ENCODE peak calls at places on chromosome 21, in eight cellular contexts. E is pancreas, S is dorsolateral prefrontal cortex, M is HFF-Myc, N is GM12865, Q is cardiac muscle cell, D is ovary, O is Peyer's patch. R is an unnamed sample.

GRCh38 chr21:43323244-43324005 is 103.5 kb downstream of the SIK1 start:
- DNase-seq in N (no peak), Q (no peak), E (peak), S (peak), M (no peak), O (no peak), D (peak), R (peak)

GRCh38 chr21:22573834-22574233 is 1575.6 kb downstream of the NCAM2 start:
- DNase-seq in E (no peak), O (no peak), S (no peak), M (no peak), Q (no peak), D (no peak), N (no peak), R (no peak)

GRCh38 chr21:43639470-43640178 is 19.7 kb downstream of the HSF2BP start:
- DNase-seq in S (no peak), N (no peak), E (no peak), M (no peak), O (no peak), D (no peak), Q (peak), R (no peak)

GRCh38 chr21:19987671-19988070 is 1010.5 kb upstream of the NCAM2 start:
- DNase-seq in M (no peak), O (no peak), S (no peak), D (no peak), Q (no peak), N (no peak), E (no peak), R (no peak)

GRCh38 chr21:38228115-38228514 is 28.7 kb upstream of the KCNJ15 start:
- DNase-seq in E (peak), N (no peak), M (no peak), O (no peak), D (no peak), S (no peak), Q (no peak), R (no peak)

GRCh38 chr21:38958940-38959685 is 153.4 kb downstream of the ETS2 start:
- DNase-seq in O (no peak), N (no peak), D (no peak), Q (peak), M (no peak), E (no peak), S (no peak), R (no peak)

GRCh38 chr21:39601194-39601940 is 11.4 kb upstream of the B3GALT5 start:
- DNase-seq in M (no peak), N (no peak), Q (no peak), D (no peak), S (no peak), E (no peak), O (no peak), R (no peak)

GRCh38 chr21:39319251-39319756 is 5.9 kb upstream of the BRWD1 start:
- DNase-seq in N (no peak), D (no peak), M (no peak), Q (peak), O (no peak), E (no peak), S (no peak), R (no peak)

GRCh38 chr21:26840206-26840605 is 5.0 kb downstream of the ADAMTS1 start:
- DNase-seq in Q (peak), M (no peak), D (no peak), E (no peak), S (no peak), N (no peak), O (no peak), R (no peak)

GRCh38 chr21:26098758-26099157 is 71.8 kb downstream of the APP start:
- DNase-seq in N (no peak), M (no peak), E (no peak), Q (no peak), S (no peak), O (no peak), D (no peak), R (no peak)

GRCh38 chr21:33196956-33197374 is 32.8 kb upstream of the IFNAR2 start:
- DNase-seq in S (peak), N (peak), O (peak), D (peak), M (peak), E (peak), Q (peak), R (no peak)

GRCh38 chr21:15638856-15639549 is 90.8 kb upstream of the USP25 start:
- DNase-seq in O (no peak), M (no peak), D (peak), N (no peak), Q (peak), S (no peak), E (peak), R (peak)

GRCh38 chr21:28072601-28073000 is 920.1 kb downstream of the LTN1 start:
- DNase-seq in N (no peak), S (no peak), O (no peak), M (no peak), Q (no peak), E (no peak), D (no peak), R (no peak)

GRCh38 chr21:39854572-39854971 is 12.7 kb upstream of the PCP4 start:
- DNase-seq in N (no peak), O (no peak), M (no peak), Q (no peak), E (no peak), S (no peak), D (no peak), R (no peak)

GRCh38 chr21:20315044-20315443 is 683.2 kb upstream of the NCAM2 start:
- DNase-seq in N (no peak), D (no peak), E (no peak), O (no peak), M (no peak), Q (no peak), S (no peak), R (no peak)

GRCh38 chr21:43333301-43334062 is 93.4 kb downstream of the SIK1 start:
- DNase-seq in M (peak), D (peak), S (no peak), O (no peak), N (no peak), E (no peak), Q (peak), R (peak)

GRCh38 chr21:22791986-22792560 is 1793.9 kb downstream of the NCAM2 start:
- DNase-seq in N (peak), D (no peak), S (no peak), E (no peak), Q (peak), M (peak), O (no peak), R (peak)

GRCh38 chr21:16473965-16474364 is 744.2 kb downstream of the USP25 start:
- DNase-seq in E (no peak), M (no peak), D (no peak), Q (peak), N (no peak), O (no peak), S (no peak), R (no peak)

GRCh38 chr21:43697758-43698643 is 20.9 kb upstream of the PDXK start:
- DNase-seq in S (no peak), N (no peak), O (no peak), E (no peak), D (no peak), M (no peak), Q (peak), R (no peak)

GRCh38 chr21:15617968-15618367 is 111.8 kb upstream of the USP25 start:
- DNase-seq in N (no peak), Q (peak), E (no peak), M (peak), O (no peak), S (no peak), D (no peak), R (peak)

GRCh38 chr21:40846566-40847411 is at the start of gene DSCAM:
- DNase-seq in E (no peak), S (no peak), O (no peak), D (no peak), M (no peak), Q (no peak), N (no peak), R (no peak)

GRCh38 chr21:44919111-44919912 is 1.4 kb downstream of the ITGB2 start:
- DNase-seq in E (no peak), Q (no peak), S (no peak), D (no peak), O (no peak), M (no peak), N (no peak), R (no peak)

GRCh38 chr21:44919913-44920693 is 596 bp downstream of the ITGB2 start:
- DNase-seq in O (no peak), N (peak), E (no peak), Q (no peak), M (no peak), D (no peak), S (no peak), R (no peak)

GRCh38 chr21:44921928-44922327 is 1.2 kb upstream of the ITGB2 start:
- DNase-seq in O (no peak), E (no peak), D (no peak), S (no peak), Q (no peak), N (no peak), M (no peak), R (no peak)

GRCh38 chr21:44918581-44919033 is 2.1 kb downstream of the ITGB2 start:
- DNase-seq in E (no peak), Q (no peak), S (no peak), M (no peak), O (no peak), N (no peak), D (no peak), R (no peak)

DNA sequence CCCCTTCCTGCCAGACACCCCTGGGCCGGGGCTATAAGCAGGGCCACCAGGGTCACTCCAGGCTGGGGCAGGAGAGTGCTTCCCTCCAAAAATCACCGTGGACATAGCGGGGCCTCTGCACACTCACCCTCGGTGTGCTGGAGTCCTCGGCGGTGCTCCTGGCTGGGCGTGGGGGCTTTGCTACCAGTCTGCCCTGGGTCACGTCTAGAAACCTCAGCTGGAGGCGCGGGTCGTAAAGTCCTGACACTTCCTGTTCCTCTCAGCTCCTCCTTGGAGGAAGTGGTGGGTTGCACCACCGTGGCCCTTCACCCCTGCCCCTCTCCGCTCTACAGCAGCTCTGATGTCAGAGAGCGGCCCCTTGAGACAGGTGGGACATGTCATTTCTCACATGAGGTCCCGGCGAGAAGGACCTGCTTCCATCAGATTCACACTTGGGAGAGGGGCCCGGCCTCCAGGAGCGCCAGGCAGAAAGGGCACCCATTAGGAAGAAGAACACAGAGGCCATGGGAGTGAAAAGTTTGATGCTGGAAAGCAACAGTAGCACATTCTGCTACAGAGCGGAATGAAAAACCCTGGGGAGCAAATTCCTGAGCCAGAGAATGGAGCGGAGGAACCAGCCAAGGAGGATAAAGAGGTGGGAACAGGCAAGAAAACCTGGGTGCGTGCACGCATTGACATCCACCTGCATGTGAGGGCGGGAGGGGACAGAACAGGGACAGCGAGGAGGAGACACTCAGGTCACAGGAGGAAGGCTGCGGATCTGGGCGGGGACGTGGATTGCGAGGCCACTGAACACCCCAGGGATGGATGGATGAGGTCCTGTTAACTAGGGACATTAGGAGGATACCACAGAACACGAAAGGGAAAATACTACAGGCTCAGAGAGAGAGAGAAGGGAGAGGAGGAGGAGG is at the start of gene ITGB2:
- DNase-seq in N (peak), O (peak), M (no peak), E (no peak), D (no peak), S (no peak), Q (no peak), R (no peak)
- H3K4me3 ChIP-seq in N (peak), O (peak), M (no peak), E (no peak), D (no peak), S (peak), Q (no peak), R (no peak)

GRCh38 chr21:42258885-42259407 is 40.0 kb downstream of the ABCG1 start:
- DNase-seq in E (no peak), S (no peak), O (no peak), N (no peak), D (no peak), M (no peak), Q (no peak), R (no peak)
- TF ChIP-seq CTCF in E (no peak), S (no peak), O (no peak), N (no peak), D (no peak), M (no peak), Q (no peak), R (no peak)

GRCh38 chr21:45986316-45987051 is 4.9 kb downstream of the COL6A1 start:
- DNase-seq in N (no peak), D (peak), S (no peak), Q (no peak), E (no peak), M (no peak), O (no peak), R (no peak)

GRCh38 chr21:45983981-45984551 is 2.5 kb downstream of the COL6A1 start:
- DNase-seq in D (peak), S (peak), E (no peak), N (no peak), Q (no peak), M (no peak), O (no peak), R (no peak)

GRCh38 chr21:45985471-45986315 is 4.1 kb downstream of the COL6A1 start:
- DNase-seq in O (no peak), S (no peak), M (no peak), Q (no peak), N (no peak), E (no peak), D (peak), R (no peak)

GRCh38 chr21:45982758-45983731 is 1.5 kb downstream of the COL6A1 start:
- DNase-seq in E (no peak), N (no peak), M (no peak), S (no peak), Q (no peak), D (peak), O (no peak), R (no peak)

GRCh38 chr21:45984584-45985095 is 3.1 kb downstream of the COL6A1 start:
- DNase-seq in D (no peak), Q (no peak), S (no peak), E (no peak), N (no peak), O (no peak), M (no peak), R (no peak)
- H3K4me3 ChIP-seq in D (no peak), Q (no peak), S (no peak), E (no peak), N (no peak), O (no peak), M (peak), R (no peak)

DNA sequence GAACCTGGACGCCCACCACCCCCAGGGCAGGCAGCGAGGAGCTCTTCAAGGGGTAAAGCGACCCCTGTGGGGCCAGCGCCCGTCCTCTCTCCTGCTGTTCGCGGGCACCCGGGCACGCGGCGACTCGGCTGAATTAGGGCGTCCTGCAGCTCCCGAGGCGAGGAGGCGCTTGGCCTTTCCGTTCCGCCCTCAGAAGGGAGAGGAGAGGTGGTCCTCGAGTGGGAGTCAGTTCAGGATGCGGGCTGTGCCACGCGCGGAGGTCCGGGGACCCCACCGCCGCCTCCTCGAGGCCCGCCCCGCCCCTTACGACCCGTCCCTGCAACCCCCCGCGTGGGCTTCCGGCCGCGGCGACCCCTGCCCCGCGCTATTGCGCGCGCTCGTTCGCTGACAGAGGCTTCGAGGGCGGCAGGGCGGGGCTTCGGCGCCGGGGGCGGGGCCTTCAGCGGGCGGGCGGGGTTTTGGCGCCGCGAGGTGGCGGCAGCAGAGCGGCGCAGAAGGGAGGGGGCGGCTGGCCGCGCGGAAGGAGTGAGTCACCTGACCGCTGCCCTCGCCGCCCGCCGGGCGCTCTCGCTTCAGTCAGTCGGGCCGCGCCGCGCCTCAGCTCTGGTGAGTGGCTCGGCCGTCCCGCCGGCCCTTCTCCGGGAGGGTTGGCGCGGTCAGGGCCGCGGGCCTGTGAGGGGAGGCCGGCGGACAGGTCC is at the start of gene BACH1:
- DNase-seq in N (peak), M (no peak), S (peak), O (peak), D (peak), Q (peak), E (peak), R (peak)
- TF ChIP-seq CTCF in N (peak), M (peak), S (peak), O (peak), D (peak), Q (peak), E (peak), R (no peak)

DNA sequence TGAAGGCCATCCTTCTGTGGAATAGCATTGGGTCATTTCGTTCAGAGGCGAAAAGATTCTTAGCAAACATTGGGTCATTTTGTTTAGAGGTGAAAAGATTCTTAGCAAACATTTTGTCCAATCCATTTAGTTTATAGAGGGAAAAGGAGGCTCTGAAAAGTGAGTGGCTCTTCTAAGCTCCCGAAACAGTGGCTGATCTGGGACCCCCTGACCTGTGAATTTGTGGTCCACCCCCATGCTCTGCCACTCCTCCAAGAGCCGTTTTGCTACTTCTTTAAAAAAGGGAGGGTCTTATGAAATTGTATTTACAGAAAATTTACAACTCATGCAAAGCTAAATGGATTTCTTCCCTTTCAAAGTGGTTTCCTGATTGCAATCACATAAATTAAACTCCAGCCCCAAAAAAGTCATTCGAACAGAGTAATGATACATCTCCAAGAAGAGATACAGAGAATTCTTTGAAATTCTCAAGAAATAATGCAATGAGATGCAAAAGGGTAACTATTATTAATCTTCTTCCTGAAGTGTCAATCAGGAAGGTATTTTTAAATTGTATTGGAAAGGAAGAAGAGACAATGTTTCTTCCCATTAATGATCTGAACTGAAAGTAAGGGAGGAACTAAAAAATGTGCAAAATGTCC is 141.2 kb downstream of the RUNX1 start:
- DNase-seq in D (no peak), N (no peak), S (no peak), M (no peak), E (no peak), Q (no peak), O (no peak), R (no peak)
- H3K4me3 ChIP-seq in D (no peak), N (no peak), S (no peak), M (no peak), E (no peak), Q (no peak), O (no peak), R (no peak)

GRCh38 chr21:14602418-14602987 is 56.4 kb upstream of the SAMSN1 start:
- DNase-seq in M (no peak), D (no peak), E (no peak), N (peak), O (peak), S (no peak), Q (no peak), R (no peak)
- TF ChIP-seq CTCF in M (no peak), D (no peak), E (no peak), N (no peak), O (no peak), S (no peak), Q (no peak), R (no peak)

GRCh38 chr21:31397515-31397926 is 53.5 kb upstream of the TIAM1 start:
- DNase-seq in O (no peak), M (no peak), Q (peak), N (no peak), D (no peak), S (no peak), E (no peak), R (no peak)
- H3K4me3 ChIP-seq in O (no peak), M (no peak), Q (no peak), N (no peak), D (no peak), S (no peak), E (no peak), R (no peak)

GRCh38 chr21:24302400-24302799 is 1304.9 kb downstream of the MRPL39 start:
- DNase-seq in N (no peak), D (no peak), Q (no peak), E (no peak), M (no peak), S (no peak), O (no peak), R (no peak)

GRCh38 chr21:24310780-24311179 is 1296.5 kb downstream of the MRPL39 start:
- DNase-seq in S (no peak), D (no peak), M (no peak), E (no peak), O (no peak), Q (no peak), N (no peak), R (no peak)

DNA sequence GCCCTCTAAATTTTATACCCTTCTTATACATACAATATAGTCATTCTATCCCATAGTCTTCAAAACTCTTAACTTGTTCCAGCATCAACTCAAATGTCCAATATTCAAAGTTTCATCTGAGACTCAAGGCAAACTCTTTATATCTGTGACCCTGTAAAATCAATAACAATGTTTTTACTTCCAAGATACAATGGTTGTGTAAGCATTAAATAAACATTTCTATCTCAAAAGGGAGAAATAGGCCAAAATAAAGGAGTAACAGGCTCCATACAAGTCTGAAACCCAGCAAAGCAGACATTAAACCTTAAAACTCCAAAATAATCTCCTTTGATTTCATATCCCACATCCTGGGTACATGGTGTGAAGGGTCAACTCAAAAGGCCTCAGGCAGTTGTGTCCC is 1299.1 kb downstream of the MRPL39 start:
- DNase-seq in O (no peak), M (no peak), Q (no peak), D (no peak), S (no peak), E (no peak), N (no peak), R (no peak)
- TF ChIP-seq CTCF in O (no peak), M (no peak), Q (no peak), D (no peak), S (no peak), E (no peak), N (no peak), R (no peak)

GRCh38 chr21:36981049-36981391 is 14.6 kb upstream of the HLCS start:
- DNase-seq in O (no peak), E (no peak), Q (no peak), D (no peak), N (no peak), S (no peak), M (no peak), R (no peak)
- H3K4me3 ChIP-seq in O (peak), E (peak), Q (peak), D (no peak), N (no peak), S (peak), M (peak), R (peak)

GRCh38 chr21:18387994-18388393 is 15.6 kb downstream of the TMPRSS15 start:
- DNase-seq in D (no peak), E (no peak), Q (no peak), M (no peak), N (no peak), O (no peak), S (no peak), R (no peak)
- TF ChIP-seq CTCF in D (no peak), E (no peak), Q (no peak), M (no peak), N (no peak), O (peak), S (no peak), R (peak)

R was measured in retinal pigment epithelial cell.